ENCODE peak calls at places on chromosomes 7 and 10, in four cellular contexts. S is endothelial cell of umbilical vein, R is hepatocyte, Q is MM.1S. I is an unnamed sample. For H3K4me1, the result is how much of the 10 kb centered on the place peaks cover.

GRCh38 chr7:157615101-157615817 is 278.5 kb downstream of the DNAJB6 start:
- DNase-seq in R (no peak), S (no peak), Q (no peak), I (no peak)

GRCh38 chr7:136530831-136531230 is 337.6 kb upstream of the CHRM2 start:
- DNase-seq in S (no peak), Q (no peak), R (no peak), I (no peak)

GRCh38 chr7:157554393-157555238 is 217.8 kb downstream of the DNAJB6 start:
- DNase-seq in Q (no peak), R (no peak), S (no peak), I (no peak)

GRCh38 chr7:135509839-135510602 is at the start of gene CNOT4:
- DNase-seq in R (peak), S (peak), Q (peak), I (peak)

GRCh38 chr7:73809454-73810090 is 21.2 kb upstream of the CLDN4 start:
- DNase-seq in Q (no peak), S (no peak), R (peak), I (no peak)

GRCh38 chr7:73827568-73828106 is 3.2 kb upstream of the CLDN4 start:
- DNase-seq in R (peak), Q (no peak), S (peak), I (no peak)

GRCh38 chr10:48879476-48879875 is 60.2 kb downstream of the LRRC18 start:
- DNase-seq in R (no peak), Q (no peak), S (no peak), I (no peak)

GRCh38 chr10:48608279-48608681 is 3.4 kb upstream of the ARHGAP22 start:
- DNase-seq in Q (peak), S (no peak), R (peak), I (no peak)

GRCh38 chr7:90708841-90709317 is 112.8 kb downstream of the CDK14 start:
- DNase-seq in R (peak), S (peak), Q (peak), I (no peak)

GRCh38 chr10:130935051-130935450 is 376.5 kb downstream of the TCERG1L start:
- DNase-seq in S (no peak), R (peak), Q (no peak), I (no peak)

GRCh38 chr7:87411186-87411585 is 64.3 kb downstream of the ABCB4 start:
- DNase-seq in R (no peak), Q (no peak), S (no peak), I (no peak)

GRCh38 chr10:86480571-86480970 is 41.0 kb downstream of the WAPL start:
- DNase-seq in R (no peak), Q (no peak), S (no peak), I (no peak)

GRCh38 chr7:119320316-119320715 is 952.7 kb upstream of the KCND2 start:
- DNase-seq in Q (no peak), R (no peak), S (no peak), I (no peak)
- TF ChIP-seq CTCF in Q (no peak), R (no peak), S (no peak), I (no peak)

GRCh38 chr7:150716368-150716767 is at the start of gene GIMAP1:
- DNase-seq in S (peak), Q (no peak), R (no peak), I (no peak)
- H3K4me1 ChIP-seq in S (under half), Q (under half), R (under half), I (under half)

DNA sequence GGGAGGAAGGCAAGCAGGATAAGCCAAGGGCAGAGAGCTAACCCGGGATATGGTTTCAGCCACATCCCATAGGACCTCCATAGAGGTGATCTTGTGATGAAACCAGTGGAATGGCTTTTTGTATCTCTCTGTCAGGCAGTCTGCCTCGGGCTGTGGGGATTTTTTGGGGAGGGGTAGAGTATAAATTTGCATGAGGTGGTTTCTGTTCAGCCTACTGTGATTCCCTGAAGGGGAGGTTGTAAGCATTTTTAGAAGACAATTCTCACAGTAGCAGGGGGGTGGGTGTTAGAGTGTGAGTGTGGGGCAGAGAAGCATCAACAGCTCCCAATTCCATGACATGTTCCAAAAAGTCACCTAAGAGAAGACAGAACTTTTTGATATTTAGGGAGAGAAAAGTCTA is 11.8 kb downstream of the OR9A2 start:
- DNase-seq in Q (peak), S (no peak), R (no peak), I (no peak)
- H3K27ac ChIP-seq in Q (no peak), S (no peak), R (no peak), I (no peak)

DNA sequence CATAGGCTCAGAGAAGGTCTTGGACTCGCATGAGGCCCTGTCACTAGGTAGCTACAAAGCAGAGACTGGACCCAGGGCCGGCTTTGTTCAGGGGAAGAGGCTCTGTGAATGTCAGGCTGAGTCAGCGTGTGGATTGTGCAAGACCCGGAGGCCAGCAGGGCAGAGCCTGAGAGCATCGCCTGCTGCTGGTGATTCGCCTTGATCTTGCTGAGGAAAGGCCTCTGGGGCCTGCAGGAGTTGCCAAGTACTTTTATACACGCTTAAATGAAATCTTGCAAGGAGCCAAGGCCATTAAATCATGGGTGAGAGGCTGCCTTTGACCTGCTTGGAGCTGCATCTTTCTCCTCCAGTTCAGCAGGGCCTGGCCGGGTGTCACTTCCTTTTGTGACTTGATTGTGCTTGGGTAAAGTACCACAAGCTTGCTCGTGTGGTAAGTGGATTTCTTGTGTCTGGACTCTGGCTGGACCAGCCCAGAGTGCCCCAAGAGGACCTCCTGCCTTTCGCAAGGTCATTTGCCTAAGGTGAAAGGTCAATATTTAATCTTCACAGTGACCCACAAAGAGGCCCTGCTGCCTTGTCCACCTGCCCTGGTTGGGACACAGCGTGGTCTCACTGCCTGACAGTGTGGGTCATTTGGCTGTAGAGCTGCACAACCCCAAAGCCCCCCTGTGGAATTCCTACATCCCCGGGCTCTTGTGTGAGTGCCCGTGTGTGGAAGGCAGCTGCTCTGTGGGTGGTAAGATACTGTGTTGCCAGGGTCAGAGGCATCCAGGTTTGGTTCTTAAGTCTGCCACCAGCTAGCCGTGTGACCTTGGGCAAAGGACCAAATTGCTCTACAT is 38.6 kb upstream of the SH2D4B start:
- DNase-seq in R (peak), S (peak), Q (no peak), I (peak)
- TF ChIP-seq CTCF in R (no peak), S (no peak), Q (no peak), I (no peak)

DNA sequence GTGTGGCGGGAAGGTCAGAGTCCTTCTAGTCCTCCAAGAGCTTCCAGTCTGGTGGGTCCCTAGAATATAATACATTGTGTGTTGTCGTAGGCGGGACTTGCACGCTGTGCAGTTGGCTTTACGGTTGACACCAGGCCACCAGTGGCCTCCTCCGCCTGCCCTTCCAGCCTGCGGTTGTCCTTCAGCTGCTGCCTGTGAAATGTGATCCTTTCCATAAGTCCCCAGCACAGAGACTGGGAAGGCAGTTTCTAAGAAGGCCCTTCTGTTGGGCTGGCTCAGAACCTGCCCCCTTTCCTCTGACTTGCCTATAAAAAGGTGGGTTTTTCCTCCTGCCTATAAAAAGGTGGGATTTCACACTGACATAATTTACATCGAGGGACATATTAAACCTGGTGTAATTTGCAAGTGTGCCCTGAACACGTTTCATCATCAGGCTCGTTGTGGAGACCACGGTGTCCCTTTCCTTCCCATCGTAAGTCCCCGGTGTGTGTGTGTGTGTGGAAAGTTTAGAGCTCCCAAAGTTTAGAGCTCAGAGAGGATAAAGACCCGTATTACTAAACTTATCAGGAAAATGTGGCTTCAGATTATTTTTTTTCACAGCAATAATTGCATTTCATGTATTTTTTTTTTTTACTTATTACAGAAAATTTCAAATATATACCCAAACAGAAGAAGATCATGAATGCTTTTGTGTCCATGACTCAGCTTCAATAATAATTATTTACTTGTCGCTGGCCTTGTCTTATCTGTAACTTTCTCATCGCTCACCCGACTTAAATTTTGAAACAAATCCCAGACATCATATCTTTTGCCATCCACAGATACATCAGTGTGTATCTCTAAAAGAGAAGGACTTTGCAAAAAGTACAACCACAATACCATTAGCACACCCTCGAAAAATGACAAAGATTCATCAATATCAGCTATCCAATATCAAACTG is 45.1 kb downstream of the CUX1 start:
- DNase-seq in S (no peak), R (no peak), Q (no peak), I (no peak)
- H3K4me1 ChIP-seq in S (under half), R (under half), Q (under half), I (under half)

GRCh38 chr10:2987185-2987768 is 80.1 kb upstream of the PFKP start:
- DNase-seq in R (no peak), Q (no peak), S (no peak), I (no peak)
- H3K27ac ChIP-seq in R (peak), Q (no peak), S (no peak), I (no peak)

GRCh38 chr10:60031664-60032063 is 125.3 kb upstream of the CCDC6 start:
- DNase-seq in R (no peak), S (no peak), Q (peak), I (no peak)

GRCh38 chr10:60029441-60029840 is 123.1 kb upstream of the CCDC6 start:
- DNase-seq in R (no peak), Q (no peak), S (no peak), I (no peak)

GRCh38 chr10:60035984-60036383 is 129.6 kb upstream of the CCDC6 start:
- DNase-seq in S (no peak), R (no peak), Q (no peak), I (no peak)

DNA sequence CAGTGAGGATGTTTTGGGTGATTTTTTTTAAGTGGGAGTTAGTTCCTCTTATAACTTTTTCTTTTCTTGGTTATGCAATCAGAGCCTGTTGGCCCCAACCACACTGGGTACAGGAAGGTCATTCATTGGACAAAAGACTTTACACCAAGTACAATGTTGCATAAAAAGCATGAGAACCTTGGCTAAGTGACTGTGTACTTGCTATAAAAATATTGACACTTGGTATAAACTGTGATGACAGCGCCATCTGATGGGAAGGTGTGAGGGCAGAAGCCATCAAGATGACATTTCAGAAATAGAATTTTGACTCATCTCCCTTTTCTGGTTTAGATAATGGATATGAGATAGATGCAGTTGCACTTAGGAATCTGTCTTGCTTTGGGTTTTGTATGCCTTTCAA is 126.4 kb upstream of the CCDC6 start:
- DNase-seq in S (peak), R (peak), Q (peak), I (no peak)
- TF ChIP-seq CTCF in S (peak), R (peak), Q (peak), I (peak)

GRCh38 chr10:47276576-47277351 is 23.2 kb upstream of the GDF10 start:
- DNase-seq in R (peak), S (no peak), Q (no peak), I (no peak)

GRCh38 chr10:47277352-47278151 is 22.4 kb upstream of the GDF10 start:
- DNase-seq in Q (no peak), S (no peak), R (no peak), I (no peak)

GRCh38 chr10:47278152-47278473 is 21.9 kb upstream of the GDF10 start:
- DNase-seq in R (no peak), S (no peak), Q (no peak), I (no peak)

GRCh38 chr10:47279276-47279675 is 20.7 kb upstream of the GDF10 start:
- DNase-seq in Q (no peak), R (no peak), S (no peak), I (no peak)

DNA sequence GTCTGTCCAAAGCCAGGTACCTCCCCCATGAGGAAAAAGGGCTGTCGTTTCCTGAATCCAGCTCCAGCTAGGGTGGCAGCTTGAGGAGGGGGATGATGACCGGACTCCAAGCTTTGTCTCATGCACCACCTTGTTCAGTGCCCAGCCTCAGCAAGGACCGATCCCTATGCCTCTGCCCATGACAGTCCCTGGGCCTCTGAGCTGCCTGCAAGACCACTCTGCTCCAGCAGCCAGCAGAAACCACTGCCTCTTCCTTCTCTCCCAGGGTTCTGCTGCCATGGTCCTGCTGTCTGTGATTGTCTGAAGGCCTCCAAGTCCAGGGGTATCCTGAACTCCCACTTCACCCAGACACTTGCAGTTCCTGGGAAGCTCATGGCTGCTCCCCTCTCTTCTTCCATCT is 21.3 kb upstream of the GDF10 start:
- DNase-seq in R (no peak), S (no peak), Q (no peak), I (no peak)
- H3K4me1 ChIP-seq in R (under half), S (under half), Q (under half), I (under half)

GRCh38 chr7:35519971-35520809 is 174.7 kb downstream of the HERPUD2 start:
- DNase-seq in R (peak), Q (peak), S (peak), I (no peak)
- H3K27ac ChIP-seq in R (no peak), Q (no peak), S (no peak), I (no peak)

GRCh38 chr7:1735262-1735661 is 65.2 kb downstream of the ELFN1 start:
- DNase-seq in S (no peak), R (no peak), Q (no peak), I (no peak)

GRCh38 chr7:1734331-1734730 is 64.3 kb downstream of the ELFN1 start:
- DNase-seq in S (no peak), R (no peak), Q (no peak), I (no peak)

GRCh38 chr7:1732072-1732471 is 62.0 kb downstream of the ELFN1 start:
- DNase-seq in R (no peak), Q (no peak), S (no peak), I (no peak)

GRCh38 chr7:1733908-1734252 is 63.8 kb downstream of the ELFN1 start:
- DNase-seq in S (no peak), R (no peak), Q (no peak), I (no peak)

GRCh38 chr7:1733206-1733907 is 63.3 kb downstream of the ELFN1 start:
- DNase-seq in Q (no peak), S (no peak), R (no peak), I (no peak)
- TF ChIP-seq CTCF in Q (no peak), S (no peak), R (no peak), I (no peak)